ENCODE peak calls at places on chromosomes 16 and 17, in four cellular contexts. One of them, this sample, is unnamed.

GRCh38 chr17:43338886-43339516 is 59.8 kb upstream of the ARL4D start:
- DNase-seq in thoracic aorta: no peak
- DNase-seq in astrocyte of the cerebellum: no peak
- DNase-seq in foreskin fibroblast: peak
- DNase-seq in this sample: peak

GRCh38 chr16:65111306-65111705 is 10.6 kb downstream of the CDH11 start:
- DNase-seq in thoracic aorta: no peak
- DNase-seq in astrocyte of the cerebellum: no peak
- DNase-seq in foreskin fibroblast: peak
- DNase-seq in this sample: no peak

GRCh38 chr16:23597003-23597756 is 1.1 kb upstream of the NDUFAB1 start:
- DNase-seq in thoracic aorta: no peak
- DNase-seq in astrocyte of the cerebellum: no peak
- DNase-seq in foreskin fibroblast: peak
- DNase-seq in this sample: no peak

GRCh38 chr16:2489581-2489980 is 14.7 kb downstream of the TBC1D24 start:
- DNase-seq in thoracic aorta: no peak
- DNase-seq in astrocyte of the cerebellum: no peak
- DNase-seq in foreskin fibroblast: no peak
- DNase-seq in this sample: no peak

GRCh38 chr17:63550816-63551639 is 751 bp downstream of the DCAF7 start:
- DNase-seq in thoracic aorta: no peak
- DNase-seq in astrocyte of the cerebellum: no peak
- DNase-seq in foreskin fibroblast: peak
- DNase-seq in this sample: peak

GRCh38 chr17:47990962-47991731 is 20.2 kb downstream of the CDK5RAP3 start:
- DNase-seq in thoracic aorta: no peak
- DNase-seq in astrocyte of the cerebellum: no peak
- DNase-seq in foreskin fibroblast: peak
- DNase-seq in this sample: peak

GRCh38 chr16:71479420-71479819 is 9.7 kb downstream of the ZNF19 start:
- DNase-seq in thoracic aorta: no peak
- DNase-seq in astrocyte of the cerebellum: no peak
- DNase-seq in foreskin fibroblast: peak
- DNase-seq in this sample: peak

GRCh38 chr17:73255671-73256181 is 6.0 kb downstream of the CPSF4L start:
- DNase-seq in thoracic aorta: no peak
- DNase-seq in astrocyte of the cerebellum: no peak
- DNase-seq in foreskin fibroblast: peak
- DNase-seq in this sample: peak

GRCh38 chr17:57326348-57326747 is 70.0 kb downstream of the MSI2 start:
- DNase-seq in thoracic aorta: no peak
- DNase-seq in astrocyte of the cerebellum: no peak
- DNase-seq in foreskin fibroblast: no peak
- DNase-seq in this sample: no peak

GRCh38 chr17:55420067-55420775 is 1.4 kb downstream of the MMD start:
- DNase-seq in thoracic aorta: no peak
- DNase-seq in astrocyte of the cerebellum: no peak
- DNase-seq in foreskin fibroblast: no peak
- DNase-seq in this sample: no peak

GRCh38 chr16:58506241-58507194 is 6.6 kb downstream of the NDRG4 start:
- DNase-seq in thoracic aorta: no peak
- DNase-seq in astrocyte of the cerebellum: no peak
- DNase-seq in foreskin fibroblast: no peak
- DNase-seq in this sample: no peak

GRCh38 chr17:33940769-33941168 is 314.3 kb upstream of the CCL2 start:
- DNase-seq in thoracic aorta: no peak
- DNase-seq in astrocyte of the cerebellum: no peak
- DNase-seq in foreskin fibroblast: no peak
- DNase-seq in this sample: no peak

GRCh38 chr17:28475151-28475900 is 1.9 kb downstream of the SLC13A2 start:
- DNase-seq in thoracic aorta: no peak
- DNase-seq in astrocyte of the cerebellum: no peak
- DNase-seq in foreskin fibroblast: no peak
- DNase-seq in this sample: no peak

GRCh38 chr17:29107084-29107483 is 64.1 kb downstream of the PIPOX start:
- DNase-seq in thoracic aorta: no peak
- DNase-seq in astrocyte of the cerebellum: no peak
- DNase-seq in foreskin fibroblast: no peak
- DNase-seq in this sample: no peak

GRCh38 chr17:9886141-9886930 is 18.7 kb downstream of the RCVRN start:
- DNase-seq in thoracic aorta: no peak
- DNase-seq in astrocyte of the cerebellum: no peak
- DNase-seq in foreskin fibroblast: no peak
- DNase-seq in this sample: no peak

GRCh38 chr17:5184284-5184683 is 7.4 kb downstream of the ZNF594 start:
- DNase-seq in thoracic aorta: no peak
- DNase-seq in astrocyte of the cerebellum: no peak
- DNase-seq in foreskin fibroblast: no peak
- DNase-seq in this sample: no peak

GRCh38 chr17:19354123-19354522 is 8.4 kb downstream of the B9D1 start:
- DNase-seq in thoracic aorta: no peak
- DNase-seq in astrocyte of the cerebellum: peak
- DNase-seq in foreskin fibroblast: peak
- DNase-seq in this sample: peak

GRCh38 chr16:23374721-23375120 is 72.6 kb downstream of the SCNN1B start:
- DNase-seq in thoracic aorta: no peak
- DNase-seq in astrocyte of the cerebellum: no peak
- DNase-seq in foreskin fibroblast: no peak
- DNase-seq in this sample: no peak

GRCh38 chr17:63526861-63527260 is 3.7 kb downstream of the KCNH6 start:
- DNase-seq in thoracic aorta: no peak
- DNase-seq in astrocyte of the cerebellum: no peak
- DNase-seq in foreskin fibroblast: no peak
- DNase-seq in this sample: no peak

DNA sequence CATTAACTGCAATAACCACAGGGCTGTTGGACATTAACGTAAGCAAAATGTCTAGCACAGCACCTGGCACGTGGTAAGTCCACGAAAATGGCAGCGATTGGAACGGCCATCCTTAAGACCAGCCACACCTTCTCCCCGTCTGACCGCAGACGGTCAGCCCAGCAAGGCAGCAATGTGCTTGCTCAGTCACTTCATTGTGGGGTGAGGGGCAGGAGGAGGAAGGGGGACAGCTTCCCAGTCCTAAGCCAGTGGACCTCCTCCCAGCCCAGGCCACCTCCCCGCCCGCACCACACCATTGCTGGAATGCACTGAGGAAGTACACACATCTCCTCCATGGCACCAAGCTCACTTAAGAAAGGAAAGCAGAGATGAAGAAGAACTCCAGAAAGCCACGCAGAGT is 8.6 kb upstream of the MYLK3 start:
- DNase-seq in thoracic aorta: no peak
- DNase-seq in astrocyte of the cerebellum: no peak
- DNase-seq in foreskin fibroblast: no peak
- DNase-seq in this sample: no peak
- H3K4me3 ChIP-seq in thoracic aorta: no peak
- H3K4me3 ChIP-seq in astrocyte of the cerebellum: no peak
- H3K4me3 ChIP-seq in foreskin fibroblast: no peak
- H3K4me3 ChIP-seq in this sample: no peak

DNA sequence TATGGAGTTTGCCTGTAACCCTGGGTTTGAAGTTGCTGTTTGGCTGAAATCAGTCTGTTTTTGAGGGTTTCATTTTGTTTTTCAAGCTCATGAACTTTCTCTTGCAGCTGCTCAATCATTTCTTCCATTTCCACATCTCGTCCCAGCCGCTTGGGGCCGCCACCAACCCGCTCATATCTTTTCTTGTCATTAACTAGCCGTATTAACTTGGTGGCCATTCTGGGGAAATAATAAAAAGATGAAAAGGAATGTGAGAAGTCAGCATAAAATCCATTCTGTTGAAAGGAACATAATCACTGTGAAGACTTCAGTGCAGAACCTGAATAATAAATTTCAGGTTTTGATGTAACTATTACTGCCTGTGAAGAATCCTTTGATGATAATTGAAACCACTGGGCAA is 11.5 kb downstream of the RPGRIP1L start:
- DNase-seq in thoracic aorta: no peak
- DNase-seq in astrocyte of the cerebellum: no peak
- DNase-seq in foreskin fibroblast: no peak
- DNase-seq in this sample: peak
- TF ChIP-seq CTCF in thoracic aorta: no peak
- TF ChIP-seq CTCF in astrocyte of the cerebellum: no peak
- TF ChIP-seq CTCF in foreskin fibroblast: peak
- TF ChIP-seq CTCF in this sample: no peak

DNA sequence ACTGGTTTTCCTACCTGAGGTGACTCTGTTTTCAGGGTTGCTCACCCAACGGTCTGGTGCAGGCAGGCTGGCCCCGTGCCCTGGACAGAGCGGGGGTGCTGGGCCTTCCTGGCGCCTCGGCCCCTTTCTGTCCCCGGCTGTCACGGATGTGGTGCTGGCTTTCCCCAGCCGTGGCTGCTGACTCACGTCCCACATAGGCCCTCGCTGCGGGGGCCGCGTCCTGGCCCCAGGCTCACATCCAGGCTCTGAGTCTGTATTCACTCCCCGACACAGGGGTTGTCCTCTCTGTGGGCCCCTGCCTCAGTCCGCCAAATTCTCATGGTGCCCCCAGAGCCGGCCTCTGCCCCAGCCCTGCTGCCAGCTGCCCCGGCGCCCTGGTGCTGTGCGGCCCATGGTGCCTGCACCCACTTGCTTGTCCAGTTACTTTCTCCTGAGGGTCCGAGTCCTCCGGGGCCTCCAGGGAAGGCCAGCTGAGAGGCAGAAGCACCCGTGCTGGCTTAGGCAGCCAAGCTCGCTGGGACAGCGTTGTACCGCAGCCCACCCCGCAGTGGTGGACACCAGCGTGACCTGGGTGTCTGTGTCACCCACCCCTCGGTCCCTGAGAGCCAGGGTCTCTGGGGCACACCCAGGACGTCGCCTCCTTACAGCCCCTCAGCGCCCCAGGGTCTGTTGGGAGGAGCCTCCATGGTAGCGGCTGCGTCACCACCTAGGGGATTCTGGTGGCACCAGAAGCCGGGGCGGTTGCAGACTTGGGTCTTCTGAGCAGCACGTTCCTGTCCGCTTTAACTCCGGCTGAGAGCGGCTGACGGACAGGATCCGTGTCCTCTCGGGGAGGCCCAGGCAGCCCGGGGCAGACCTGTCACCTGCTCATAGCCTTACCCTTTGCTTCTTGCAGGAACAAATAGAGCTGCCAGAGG is 6.1 kb downstream of the CHMP6 start:
- DNase-seq in thoracic aorta: no peak
- DNase-seq in astrocyte of the cerebellum: no peak
- DNase-seq in foreskin fibroblast: no peak
- DNase-seq in this sample: no peak
- H3K4me3 ChIP-seq in thoracic aorta: no peak
- H3K4me3 ChIP-seq in astrocyte of the cerebellum: no peak
- H3K4me3 ChIP-seq in foreskin fibroblast: no peak
- H3K4me3 ChIP-seq in this sample: no peak

GRCh38 chr17:45371414-45372324 is 54.8 kb upstream of the MAP3K14 start:
- DNase-seq in thoracic aorta: peak
- DNase-seq in astrocyte of the cerebellum: peak
- DNase-seq in foreskin fibroblast: peak
- DNase-seq in this sample: peak
- TF ChIP-seq CTCF in thoracic aorta: no peak
- TF ChIP-seq CTCF in astrocyte of the cerebellum: no peak
- TF ChIP-seq CTCF in foreskin fibroblast: no peak
- TF ChIP-seq CTCF in this sample: no peak

GRCh38 chr17:77464988-77465357 is 324.2 kb downstream of the SEC14L1 start:
- DNase-seq in thoracic aorta: no peak
- DNase-seq in astrocyte of the cerebellum: no peak
- DNase-seq in foreskin fibroblast: no peak
- DNase-seq in this sample: no peak

GRCh38 chr17:77460514-77461046 is 319.8 kb downstream of the SEC14L1 start:
- DNase-seq in thoracic aorta: no peak
- DNase-seq in astrocyte of the cerebellum: no peak
- DNase-seq in foreskin fibroblast: no peak
- DNase-seq in this sample: no peak

GRCh38 chr17:77462553-77463497 is 322.1 kb downstream of the SEC14L1 start:
- DNase-seq in thoracic aorta: no peak
- DNase-seq in astrocyte of the cerebellum: no peak
- DNase-seq in foreskin fibroblast: no peak
- DNase-seq in this sample: no peak

GRCh38 chr17:77461277-77462057 is 320.7 kb downstream of the SEC14L1 start:
- DNase-seq in thoracic aorta: no peak
- DNase-seq in astrocyte of the cerebellum: no peak
- DNase-seq in foreskin fibroblast: no peak
- DNase-seq in this sample: no peak

DNA sequence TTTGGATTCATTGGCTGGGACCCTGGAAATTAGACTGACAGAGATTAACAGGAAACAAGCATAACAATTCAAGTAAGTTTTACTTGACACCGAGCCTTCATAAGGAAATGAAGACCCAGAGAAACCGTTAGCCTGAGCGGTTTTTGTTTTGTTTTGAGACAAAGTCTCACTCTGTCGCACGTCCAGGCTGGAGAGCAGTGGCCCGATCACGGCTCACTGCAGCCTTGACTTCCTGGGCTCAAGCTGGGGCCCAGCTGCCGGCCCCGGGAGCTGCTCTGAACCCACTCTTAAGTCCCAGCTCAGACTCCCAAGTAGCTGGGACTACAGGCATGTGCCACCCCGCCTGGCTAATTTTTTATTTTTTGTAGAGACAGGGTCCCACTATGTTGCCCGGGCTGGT is 321.3 kb downstream of the SEC14L1 start:
- DNase-seq in thoracic aorta: no peak
- DNase-seq in astrocyte of the cerebellum: no peak
- DNase-seq in foreskin fibroblast: no peak
- DNase-seq in this sample: no peak
- H3K4me3 ChIP-seq in thoracic aorta: no peak
- H3K4me3 ChIP-seq in astrocyte of the cerebellum: no peak
- H3K4me3 ChIP-seq in foreskin fibroblast: no peak
- H3K4me3 ChIP-seq in this sample: no peak

GRCh38 chr16:29790183-29790948 is at the start of gene KIF22:
- DNase-seq in thoracic aorta: peak
- DNase-seq in astrocyte of the cerebellum: peak
- DNase-seq in foreskin fibroblast: peak
- DNase-seq in this sample: peak
- TF ChIP-seq CTCF in thoracic aorta: peak
- TF ChIP-seq CTCF in astrocyte of the cerebellum: peak
- TF ChIP-seq CTCF in foreskin fibroblast: peak
- TF ChIP-seq CTCF in this sample: peak

DNA sequence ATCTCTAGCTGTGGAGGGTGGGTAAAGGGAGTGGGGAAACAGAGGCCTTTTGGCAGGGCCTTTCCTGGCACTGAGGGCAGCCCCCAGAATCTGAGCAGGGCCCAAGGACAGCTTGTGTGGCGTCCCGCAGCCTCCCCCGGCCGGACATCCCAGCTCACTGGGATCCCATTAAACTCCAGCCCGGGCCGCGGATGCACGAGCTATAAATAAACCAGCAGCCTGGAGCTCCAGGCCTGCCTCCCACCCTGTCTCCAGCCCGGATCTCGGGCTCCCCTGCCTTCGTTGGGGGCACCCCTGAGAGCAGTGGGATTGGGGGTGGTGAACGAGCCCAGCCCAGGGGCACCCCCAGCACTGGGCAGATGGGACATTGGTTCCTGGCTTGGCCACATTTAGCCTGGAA is 13.8 kb upstream of the AATK start:
- DNase-seq in thoracic aorta: no peak
- DNase-seq in astrocyte of the cerebellum: no peak
- DNase-seq in foreskin fibroblast: no peak
- DNase-seq in this sample: no peak
- H3K4me3 ChIP-seq in thoracic aorta: no peak
- H3K4me3 ChIP-seq in astrocyte of the cerebellum: no peak
- H3K4me3 ChIP-seq in foreskin fibroblast: no peak
- H3K4me3 ChIP-seq in this sample: no peak